ENCODE peak calls at places on chromosomes 13 and 19, in six cellular contexts. Y is left lung, C is tibial nerve, R is MM.1S, V is ovary, U is IMR-90. S is an unnamed sample. For H3K4me1, the result is how much of the 10 kb centered on the place peaks cover.

GRCh38 chr19:2034729-2035589 is 16.1 kb downstream of the MKNK2 start:
- DNase-seq in Y (peak), C (peak), R (peak), V (peak), U (peak), S (peak)

GRCh38 chr13:44474122-44474910 is 100.7 kb downstream of the SERP2 start:
- DNase-seq in Y (no peak), C (no peak), R (no peak), V (no peak), U (peak), S (no peak)

GRCh38 chr13:87999141-87999765 is 328.1 kb downstream of the SLITRK5 start:
- DNase-seq in Y (no peak), C (no peak), R (no peak), V (no peak), U (peak), S (no peak)

GRCh38 chr19:35216833-35217707 is 11.5 kb downstream of the FAM187B start:
- DNase-seq in Y (no peak), C (no peak), R (peak), V (no peak), U (no peak), S (no peak)

GRCh38 chr13:37918116-37919100 is 48.8 kb upstream of the TRPC4 start:
- DNase-seq in Y (no peak), C (no peak), R (no peak), V (no peak), U (no peak), S (no peak)

GRCh38 chr13:34594507-34594906 is 347.6 kb upstream of the NBEA start:
- DNase-seq in Y (no peak), C (no peak), R (no peak), V (no peak), U (no peak), S (no peak)

GRCh38 chr19:15403151-15403531 is 15.6 kb downstream of the AKAP8L start:
- DNase-seq in Y (no peak), C (no peak), R (no peak), V (no peak), U (no peak), S (peak)

GRCh38 chr13:71979616-71980015 is 112.6 kb upstream of the DACH1 start:
- DNase-seq in Y (no peak), C (no peak), R (peak), V (no peak), U (no peak), S (no peak)

GRCh38 chr19:58579473-58580142 is 6.5 kb upstream of the MZF1 start:
- DNase-seq in Y (no peak), C (no peak), R (no peak), V (peak), U (no peak), S (no peak)

GRCh38 chr13:106619688-106620555 is 52.0 kb upstream of the ARGLU1 start:
- DNase-seq in Y (no peak), C (no peak), R (peak), V (peak), U (peak), S (no peak)

GRCh38 chr19:36009220-36009619 is 607 bp upstream of the SYNE4 start:
- DNase-seq in Y (peak), C (peak), R (peak), V (peak), U (peak), S (peak)

GRCh38 chr13:61700663-61701062 is 285.0 kb upstream of the PCDH20 start:
- DNase-seq in Y (no peak), C (no peak), R (no peak), V (no peak), U (no peak), S (no peak)

GRCh38 chr19:12873891-12874745 is 7.1 kb downstream of the DNASE2 start:
- DNase-seq in Y (no peak), C (no peak), R (no peak), V (peak), U (no peak), S (no peak)

GRCh38 chr19:41206926-41207750 is 11.9 kb upstream of the AXL start:
- DNase-seq in Y (no peak), C (peak), R (no peak), V (no peak), U (no peak), S (peak)

GRCh38 chr19:16274466-16274865 is 50.2 kb upstream of the KLF2 start:
- DNase-seq in Y (no peak), C (no peak), R (no peak), V (no peak), U (no peak), S (no peak)

GRCh38 chr13:112573710-112574109 is 14.2 kb downstream of the TUBGCP3 start:
- DNase-seq in Y (peak), C (no peak), R (no peak), V (no peak), U (no peak), S (no peak)

GRCh38 chr13:83992566-83993358 is 110.5 kb upstream of the SLITRK1 start:
- DNase-seq in Y (no peak), C (no peak), R (peak), V (no peak), U (no peak), S (no peak)

GRCh38 chr19:33047422-33047821 is 17.3 kb downstream of the RHPN2 start:
- DNase-seq in Y (peak), C (no peak), R (no peak), V (no peak), U (no peak), S (no peak)

GRCh38 chr13:35794734-35795389 is 318.4 kb upstream of the MAB21L1 start:
- DNase-seq in Y (no peak), C (no peak), R (no peak), V (no peak), U (peak), S (no peak)

GRCh38 chr13:107450931-107451330 is 764.4 kb downstream of the LIG4 start:
- DNase-seq in Y (peak), C (no peak), R (peak), V (peak), U (peak), S (no peak)

GRCh38 chr13:80030491-80030890 is 310.4 kb downstream of the SPRY2 start:
- DNase-seq in Y (no peak), C (no peak), R (no peak), V (no peak), U (no peak), S (no peak)

GRCh38 chr19:42424712-42425131 is 2.5 kb downstream of the LIPE start:
- DNase-seq in Y (peak), C (no peak), R (no peak), V (peak), U (no peak), S (peak)

GRCh38 chr13:43360196-43360595 is 336.8 kb downstream of the DNAJC15 start:
- DNase-seq in Y (no peak), C (no peak), R (no peak), V (no peak), U (no peak), S (no peak)

GRCh38 chr13:44013666-44014291 is 134.1 kb downstream of the LACC1 start:
- DNase-seq in Y (no peak), C (no peak), R (no peak), V (no peak), U (peak), S (no peak)

GRCh38 chr13:39616087-39616694 is 13.2 kb upstream of the LHFPL6 start:
- DNase-seq in Y (no peak), C (no peak), R (peak), V (no peak), U (peak), S (peak)

GRCh38 chr13:99056381-99057014 is 78.6 kb upstream of the DOCK9 start:
- DNase-seq in Y (no peak), C (no peak), R (no peak), V (no peak), U (no peak), S (peak)

GRCh38 chr13:73656863-73657262 is 477.3 kb downstream of the KLF12 start:
- DNase-seq in Y (no peak), C (no peak), R (no peak), V (no peak), U (peak), S (no peak)

GRCh38 chr19:7894612-7895309 is 6.5 kb downstream of the LRRC8E start:
- DNase-seq in Y (peak), C (no peak), R (no peak), V (no peak), U (no peak), S (no peak)

GRCh38 chr19:16585808-16586476 is 13.7 kb upstream of the SLC35E1 start:
- DNase-seq in Y (no peak), C (no peak), R (peak), V (no peak), U (peak), S (no peak)

GRCh38 chr13:100836696-100837095 is 162.1 kb upstream of the TMTC4 start:
- DNase-seq in Y (no peak), C (no peak), R (no peak), V (no peak), U (no peak), S (no peak)

DNA sequence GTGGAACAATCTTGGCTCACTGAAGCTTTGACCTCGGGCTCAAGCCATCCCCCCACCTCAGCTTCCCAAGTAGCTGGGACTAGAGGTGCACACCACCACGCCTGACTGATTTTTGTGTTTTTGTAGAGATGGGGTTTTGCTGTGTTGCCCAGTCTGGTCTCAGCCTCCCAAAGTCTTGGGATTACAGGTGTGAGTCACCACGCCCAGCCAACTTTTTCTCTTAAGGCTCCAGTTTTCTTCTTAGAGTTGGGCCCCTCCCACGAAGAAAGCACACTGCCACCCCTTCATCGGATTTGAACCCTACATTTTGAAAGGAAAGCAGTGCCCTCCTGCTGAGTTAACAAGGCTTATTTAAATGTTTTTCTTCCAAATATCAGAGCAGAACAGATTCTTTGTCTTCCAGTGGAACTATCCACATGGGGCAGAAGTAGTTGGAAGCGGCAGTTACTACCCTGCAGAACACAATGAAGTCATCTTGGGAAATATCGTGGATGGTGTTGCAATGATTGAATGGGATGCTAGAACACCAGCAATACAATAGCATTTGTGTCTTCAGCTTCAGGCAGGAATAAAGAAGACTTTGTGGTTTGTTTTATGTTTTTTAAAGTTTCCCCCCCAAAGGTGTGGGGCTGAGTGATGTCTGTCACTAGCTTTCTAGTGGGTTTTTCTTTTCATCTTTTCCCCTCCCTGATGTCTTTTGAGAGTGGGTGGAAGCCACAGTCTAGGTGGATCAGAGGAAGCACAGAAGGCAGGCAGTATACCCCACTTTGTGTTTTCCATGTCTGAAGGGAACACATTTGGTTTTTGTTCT is 8.9 kb downstream of the ACTN4 start:
- DNase-seq in Y (no peak), C (no peak), R (no peak), V (no peak), U (peak), S (no peak)
- H3K4me1 ChIP-seq in Y (half or more), C (half or more), R (under half), V (under half), U (under half), S (half or more)

DNA sequence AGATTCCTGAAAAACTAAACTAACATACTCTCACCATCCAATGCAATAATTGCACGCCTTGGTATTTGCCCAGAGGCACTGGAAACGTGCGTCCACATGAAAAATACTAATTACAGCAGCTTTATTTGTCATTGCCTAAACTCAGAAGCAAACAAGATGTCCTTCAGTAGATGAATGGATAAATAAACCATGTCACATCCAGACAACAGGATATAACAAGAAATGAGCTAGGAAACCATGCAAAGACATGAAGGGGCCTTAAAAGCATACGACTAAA is 25.0 kb downstream of the ELL start:
- DNase-seq in Y (no peak), C (no peak), R (no peak), V (no peak), U (no peak), S (no peak)
- H3K4me1 ChIP-seq in Y (under half), C (half or more), R (under half), V (under half), U (under half), S (half or more)

GRCh38 chr19:4405977-4406376 is 3.5 kb downstream of the CHAF1A start:
- DNase-seq in Y (no peak), C (no peak), R (no peak), V (no peak), U (no peak), S (no peak)

GRCh38 chr19:4399871-4400768 is at the start of gene SH3GL1:
- DNase-seq in Y (peak), C (peak), R (peak), V (peak), U (peak), S (peak)

GRCh38 chr19:4403005-4403761 is 743 bp downstream of the CHAF1A start:
- DNase-seq in Y (no peak), C (no peak), R (peak), V (peak), U (no peak), S (no peak)

GRCh38 chr19:4401482-4402170 is 814 bp upstream of the CHAF1A start:
- DNase-seq in Y (no peak), C (no peak), R (no peak), V (no peak), U (no peak), S (no peak)

GRCh38 chr19:4402171-4403004 is at the start of gene CHAF1A:
- DNase-seq in Y (peak), C (peak), R (peak), V (peak), U (peak), S (peak)
- H3K4me1 ChIP-seq in Y (under half), C (under half), R (under half), V (under half), U (under half), S (under half)

DNA sequence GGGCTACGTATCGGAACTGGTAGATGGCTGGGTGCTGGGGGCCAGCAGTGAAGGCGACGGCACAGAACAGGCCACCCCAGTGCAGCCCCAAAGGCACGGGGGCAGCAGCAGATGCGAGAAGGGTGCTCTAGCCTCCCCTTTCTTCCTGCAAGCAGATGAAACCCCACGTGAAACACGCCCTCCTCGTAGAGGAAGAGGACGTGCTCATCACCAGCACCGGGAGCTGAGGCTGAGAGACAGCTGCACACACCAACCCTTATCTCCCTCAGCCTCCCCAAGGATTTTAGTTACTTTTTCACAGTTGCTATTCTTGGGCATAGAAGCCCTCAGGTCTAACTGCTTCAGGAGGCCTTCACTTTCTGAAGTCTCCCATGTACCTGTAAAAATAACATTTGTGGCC is 11.9 kb downstream of the ZNF787 start:
- DNase-seq in Y (no peak), C (no peak), R (no peak), V (no peak), U (peak), S (no peak)
- H3K4me1 ChIP-seq in Y (half or more), C (half or more), R (under half), V (under half), U (under half), S (half or more)

GRCh38 chr19:39479916-39480315 is 722 bp upstream of the TIMM50 start:
- DNase-seq in Y (no peak), C (no peak), R (no peak), V (no peak), U (no peak), S (no peak)
- H3K4me1 ChIP-seq in Y (under half), C (under half), R (under half), V (under half), U (under half), S (under half)

DNA sequence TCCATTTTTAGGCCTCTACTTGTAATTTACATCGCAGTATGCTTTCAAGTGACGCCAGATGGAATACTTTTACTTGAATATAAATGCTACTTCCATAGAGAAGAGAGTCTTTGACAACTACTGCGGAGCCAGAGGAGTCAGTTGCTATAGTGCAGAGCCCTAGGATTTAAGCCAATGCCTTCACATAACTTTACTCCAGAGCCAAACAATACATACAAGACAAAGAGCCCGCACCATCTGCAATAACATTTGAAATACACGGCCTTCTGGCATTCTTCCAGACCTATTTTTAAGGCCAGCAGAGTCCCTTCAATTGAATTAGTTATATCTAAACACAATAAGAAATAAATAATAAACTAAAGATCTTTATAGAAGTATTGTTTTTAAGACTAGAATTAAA is 59.4 kb downstream of the XPO4 start:
- DNase-seq in Y (no peak), C (no peak), R (no peak), V (no peak), U (peak), S (no peak)
- H3K4me1 ChIP-seq in Y (under half), C (under half), R (under half), V (under half), U (under half), S (under half)

DNA sequence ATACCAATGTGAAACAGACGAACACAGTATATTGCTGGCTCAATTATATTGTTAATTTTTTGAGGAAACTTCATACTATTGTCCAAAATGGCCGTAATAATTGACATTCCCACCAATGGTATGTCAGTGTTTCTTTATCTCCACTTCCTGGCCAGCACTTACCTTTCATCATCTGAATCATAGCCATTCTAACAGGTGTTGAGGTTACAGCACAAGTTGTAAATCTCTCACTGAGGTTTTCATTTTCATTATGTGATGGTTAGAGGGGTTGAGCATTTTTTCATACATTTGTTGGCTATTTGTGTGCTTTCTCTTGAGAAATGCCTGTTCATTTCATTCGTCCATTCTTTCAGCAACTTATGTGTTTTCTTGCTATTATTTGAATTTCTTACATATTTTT is 824.0 kb downstream of the UQCRFS1 start:
- DNase-seq in Y (no peak), C (no peak), R (peak), V (no peak), U (no peak), S (no peak)
- H3K4me1 ChIP-seq in Y (under half), C (under half), R (under half), V (under half), U (under half), S (under half)

GRCh38 chr13:110036060-110036459 is 249.7 kb upstream of the IRS2 start:
- DNase-seq in Y (no peak), C (no peak), R (no peak), V (no peak), U (no peak), S (no peak)
- H3K4me1 ChIP-seq in Y (under half), C (under half), R (under half), V (under half), U (under half), S (under half)

GRCh38 chr19:11738746-11739620 is at the start of gene ZNF823:
- DNase-seq in Y (peak), C (peak), R (peak), V (peak), U (peak), S (peak)
- H3K4me1 ChIP-seq in Y (under half), C (under half), R (under half), V (under half), U (under half), S (under half)

GRCh38 chr13:114118086-114118762 is 14.2 kb downstream of the RASA3 start:
- DNase-seq in Y (no peak), C (no peak), R (no peak), V (no peak), U (no peak), S (peak)

GRCh38 chr13:114116734-114117133 is 15.7 kb downstream of the RASA3 start:
- DNase-seq in Y (peak), C (no peak), R (no peak), V (no peak), U (no peak), S (no peak)

GRCh38 chr13:114115191-114115671 is 17.2 kb downstream of the RASA3 start:
- DNase-seq in Y (peak), C (peak), R (no peak), V (peak), U (peak), S (peak)

GRCh38 chr13:114113961-114114360 is 18.5 kb downstream of the RASA3 start:
- DNase-seq in Y (peak), C (peak), R (no peak), V (no peak), U (no peak), S (no peak)

GRCh38 chr13:114115796-114116195 is 16.6 kb downstream of the RASA3 start:
- DNase-seq in Y (peak), C (peak), R (no peak), V (peak), U (no peak), S (peak)
- H3K4me1 ChIP-seq in Y (under half), C (under half), R (under half), V (under half), U (half or more), S (under half)

S was measured in sigmoid colon.